ENCODE peak calls at places on chromosomes 16 and 17, in eight cellular contexts. J is effector memory CD4-positive, alpha-beta T cell; G is NCI-H2029 treated with DMSO at 0.1 percent for 48 hours; N is cerebellum; Q is HT1080; I is cerebellar nuclear complex; W is AG09319; D is effector CD4-positive, alpha-beta T cell. L is an unnamed sample.

GRCh38 chr17:43018008-43018853 is 4.0 kb downstream of the VAT1 start:
- DNase-seq in J (peak; percentile 29), G (no peak), N (peak; percentile 14), Q (peak; percentile 13), I (no peak), W (no peak), D (peak; percentile 24), L (no peak)

GRCh38 chr17:17487998-17488397 is 8.2 kb downstream of the RASD1 start:
- DNase-seq in J (no peak), G (no peak), N (no peak), Q (no peak), I (no peak), W (no peak), D (no peak), L (no peak)

GRCh38 chr16:1965610-1966009 is 984 bp upstream of the RPS2 start:
- DNase-seq in J (no peak), G (no peak), N (no peak), Q (no peak), I (no peak), W (no peak), D (no peak), L (no peak)

GRCh38 chr16:53559552-53559951 is 56.5 kb upstream of the AKTIP start:
- DNase-seq in J (no peak), G (no peak), N (no peak), Q (no peak), I (no peak), W (no peak), D (no peak), L (no peak)

GRCh38 chr17:70668938-70669778 is 499.8 kb downstream of the KCNJ2 start:
- DNase-seq in J (no peak), G (no peak), N (no peak), Q (no peak), I (no peak), W (no peak), D (no peak), L (no peak)

GRCh38 chr16:57862698-57863433 is 60.6 kb upstream of the KIFC3 start:
- DNase-seq in J (no peak), G (no peak), N (no peak), Q (no peak), I (no peak), W (no peak), D (no peak), L (peak; percentile 63)

GRCh38 chr16:2056681-2057407 is 9.1 kb downstream of the TSC2 start:
- DNase-seq in J (no peak), G (no peak), N (no peak), Q (no peak), I (no peak), W (no peak), D (no peak), L (peak; percentile 46)

GRCh38 chr16:8644513-8645140 is 23.1 kb downstream of the METTL22 start:
- DNase-seq in J (no peak), G (no peak), N (no peak), Q (no peak), I (no peak), W (no peak), D (no peak), L (no peak)

GRCh38 chr17:77815127-77815905 is 143.2 kb upstream of the TNRC6C start:
- DNase-seq in J (no peak), G (no peak), N (no peak), Q (no peak), I (no peak), W (no peak), D (no peak), L (no peak)

GRCh38 chr16:77744136-77744535 is 21.8 kb downstream of the NUDT7 start:
- DNase-seq in J (no peak), G (no peak), N (no peak), Q (no peak), I (no peak), W (no peak), D (no peak), L (no peak)

GRCh38 chr16:10202650-10203049 is 20.4 kb upstream of the GRIN2A start:
- DNase-seq in J (no peak), G (no peak), N (no peak), Q (no peak), I (no peak), W (no peak), D (no peak), L (no peak)

GRCh38 chr17:28712037-28712704 is 483 bp upstream of the PROCA1 start:
- DNase-seq in J (peak; percentile 45), G (no peak), N (no peak), Q (no peak), I (no peak), W (no peak), D (peak; percentile 46), L (no peak)

GRCh38 chr17:45809484-45809883 is 25.4 kb downstream of the CRHR1 start:
- DNase-seq in J (no peak), G (no peak), N (no peak), Q (no peak), I (no peak), W (no peak), D (no peak), L (no peak)

GRCh38 chr17:37317867-37318266 is 57.9 kb upstream of the C17orf78 start:
- DNase-seq in J (no peak), G (no peak), N (no peak), Q (no peak), I (no peak), W (no peak), D (no peak), L (no peak)

GRCh38 chr16:50251375-50252081 is 14.8 kb upstream of the ADCY7 start:
- DNase-seq in J (no peak), G (no peak), N (no peak), Q (peak; percentile 84), I (no peak), W (no peak), D (no peak), L (no peak)

GRCh38 chr16:3950343-3951193 is 70.1 kb upstream of the CREBBP start:
- DNase-seq in J (no peak), G (peak; percentile 47), N (no peak), Q (no peak), I (no peak), W (peak; percentile 95), D (no peak), L (no peak)

GRCh38 chr17:55348749-55349354 is 72.8 kb downstream of the MMD start:
- DNase-seq in J (peak; percentile 4), G (peak; percentile 25), N (peak; percentile 57), Q (peak; percentile 38), I (no peak), W (peak; percentile 10), D (peak; percentile 12), L (peak; percentile 30)

GRCh38 chr16:28100810-28101532 is 37.5 kb upstream of the GSG1L start:
- DNase-seq in J (no peak), G (no peak), N (no peak), Q (no peak), I (no peak), W (no peak), D (no peak), L (no peak)

GRCh38 chr16:50467943-50468748 is 80.0 kb upstream of the NKD1 start:
- DNase-seq in J (no peak), G (no peak), N (peak; percentile 51), Q (no peak), I (no peak), W (no peak), D (no peak), L (peak; percentile 36)

L was measured in HuH-7.